ENCODE peak calls at places on chromosomes 6 and 20, in five cellular contexts. H, O, X, A and W are unnamed samples.

GRCh38 chr20:61589055-61589385 is 337.0 kb downstream of the CDH4 start:
- DNase-seq in H (no peak), X (no peak), A (no peak), O (no peak), W (no peak)

GRCh38 chr6:45438849-45439406 is 61.2 kb upstream of the SUPT3H start:
- DNase-seq in H (no peak), A (no peak), X (no peak), O (no peak), W (no peak)

GRCh38 chr6:18260448-18261106 is 3.8 kb downstream of the DEK start:
- DNase-seq in X (no peak), A (no peak), H (no peak), O (peak), W (no peak)

GRCh38 chr6:26103141-26103769 is 16.0 kb downstream of the HFE start:
- DNase-seq in O (no peak), X (no peak), H (no peak), A (no peak), W (no peak)

GRCh38 chr20:33526769-33527168 is 36.9 kb downstream of the CBFA2T2 start:
- DNase-seq in H (no peak), O (no peak), A (no peak), X (no peak), W (no peak)

GRCh38 chr6:86331889-86332288 is 605.4 kb upstream of the HTR1E start:
- DNase-seq in H (no peak), O (no peak), A (no peak), X (no peak), W (no peak)

GRCh38 chr20:24745617-24746350 is 203.3 kb upstream of the CST7 start:
- DNase-seq in A (no peak), H (peak), X (no peak), O (no peak), W (no peak)

GRCh38 chr20:52845044-52845443 is 127.1 kb upstream of the TSHZ2 start:
- DNase-seq in X (no peak), O (no peak), A (no peak), H (no peak), W (no peak)

GRCh38 chr6:43817192-43817591 is 47.2 kb downstream of the VEGFA start:
- DNase-seq in H (no peak), O (no peak), X (no peak), A (peak), W (no peak)

GRCh38 chr20:41746635-41747034 is 128.5 kb upstream of the CHD6 start:
- DNase-seq in H (peak), A (no peak), X (no peak), O (no peak), W (no peak)

GRCh38 chr6:98498891-98499290 is 335.5 kb upstream of the POU3F2 start:
- DNase-seq in X (no peak), H (no peak), O (no peak), A (no peak), W (no peak)

GRCh38 chr6:137795510-137795909 is 71.5 kb upstream of the TNFAIP3 start:
- DNase-seq in H (no peak), O (no peak), X (no peak), A (no peak), W (no peak)

GRCh38 chr6:42745083-42745637 is 743 bp downstream of the TBCC start:
- DNase-seq in O (peak), A (peak), H (no peak), X (no peak), W (peak)

GRCh38 chr6:34585512-34586045 is 29.4 kb upstream of the SPDEF start:
- DNase-seq in X (no peak), O (no peak), A (peak), H (no peak), W (no peak)

GRCh38 chr6:138104618-138105213 is 2.5 kb downstream of the PERP start:
- DNase-seq in A (no peak), O (no peak), X (no peak), H (no peak), W (no peak)

GRCh38 chr20:11549172-11550117 is 368.2 kb upstream of the BTBD3 start:
- DNase-seq in A (no peak), X (no peak), O (no peak), H (no peak), W (no peak)

GRCh38 chr6:73079978-73080377 is 145.3 kb downstream of the KHDC1L start:
- DNase-seq in H (no peak), X (no peak), A (no peak), O (no peak), W (no peak)

GRCh38 chr6:165636415-165637048 is 26.5 kb downstream of the PDE10A start:
- DNase-seq in H (no peak), A (no peak), X (no peak), O (no peak), W (no peak)

GRCh38 chr6:82761674-82762345 is 303.8 kb downstream of the UBE3D start:
- DNase-seq in O (no peak), H (no peak), A (no peak), X (no peak), W (no peak)

GRCh38 chr6:26660096-26660425 is 515 bp upstream of the ZNF322 start:
- DNase-seq in A (no peak), O (no peak), H (no peak), X (no peak), W (no peak)

GRCh38 chr6:119552016-119552415 is 202.5 kb upstream of the MAN1A1 start:
- DNase-seq in A (no peak), H (no peak), O (no peak), X (no peak), W (no peak)

GRCh38 chr6:157332813-157333212 is 9.5 kb upstream of the TMEM242 start:
- DNase-seq in X (no peak), A (no peak), O (no peak), H (no peak), W (peak)

GRCh38 chr6:48809700-48810099 is 653.4 kb downstream of the MMUT start:
- DNase-seq in O (no peak), X (no peak), A (peak), H (no peak), W (no peak)

GRCh38 chr6:27650620-27651370 is 177.9 kb upstream of the ZNF184 start:
- DNase-seq in H (peak), X (peak), A (no peak), O (no peak), W (no peak)

GRCh38 chr6:143774347-143774746 is 68.8 kb upstream of the LTV1 start:
- DNase-seq in X (no peak), A (no peak), H (no peak), O (no peak), W (no peak)

GRCh38 chr6:169583867-169584541 is 117.8 kb downstream of the WDR27 start:
- DNase-seq in O (no peak), H (no peak), A (no peak), X (no peak), W (no peak)

GRCh38 chr6:132797975-132798819 is at the start of gene SLC18B1:
- DNase-seq in A (peak), H (no peak), X (peak), O (peak), W (peak)

GRCh38 chr20:40493071-40493470 is 196.0 kb downstream of the MAFB start:
- DNase-seq in O (peak), H (no peak), X (no peak), A (peak), W (no peak)

GRCh38 chr6:135540207-135540877 is 42.8 kb upstream of the AHI1 start:
- DNase-seq in O (no peak), A (no peak), X (no peak), H (no peak), W (no peak)

GRCh38 chr6:111269401-111269970 is 182.2 kb downstream of the SLC16A10 start:
- DNase-seq in H (no peak), X (no peak), A (no peak), O (no peak), W (no peak)

GRCh38 chr6:80182291-80182690 is 75.8 kb downstream of the BCKDHB start:
- DNase-seq in X (no peak), O (no peak), H (no peak), A (no peak), W (no peak)

GRCh38 chr20:8749986-8750385 is 318.9 kb upstream of the PLCB4 start:
- DNase-seq in H (no peak), O (no peak), X (no peak), A (no peak), W (no peak)

GRCh38 chr6:41682497-41682961 is 44.3 kb downstream of the MDFI start:
- DNase-seq in A (no peak), H (no peak), X (no peak), O (no peak), W (peak)

GRCh38 chr6:84979541-84979940 is 215.1 kb upstream of the TBX18 start:
- DNase-seq in X (no peak), A (no peak), H (no peak), O (no peak), W (no peak)

GRCh38 chr6:52697903-52698302 is 27.0 kb downstream of the TMEM14A start:
- DNase-seq in X (no peak), H (no peak), A (no peak), O (no peak), W (no peak)

GRCh38 chr20:21840991-21841390 is 135.5 kb downstream of the PAX1 start:
- DNase-seq in O (no peak), H (no peak), A (no peak), X (no peak), W (no peak)

GRCh38 chr6:4210619-4211419 is 75.4 kb upstream of the ECI2 start:
- DNase-seq in A (peak), H (no peak), O (peak), X (peak), W (no peak)

GRCh38 chr20:4151991-4152695 is 136.8 kb upstream of the RNF24 start:
- DNase-seq in X (no peak), H (no peak), A (no peak), O (peak), W (peak)

GRCh38 chr6:51844391-51844735 is 243.1 kb downstream of the PKHD1 start:
- DNase-seq in X (no peak), O (no peak), H (no peak), A (no peak), W (no peak)

DNA sequence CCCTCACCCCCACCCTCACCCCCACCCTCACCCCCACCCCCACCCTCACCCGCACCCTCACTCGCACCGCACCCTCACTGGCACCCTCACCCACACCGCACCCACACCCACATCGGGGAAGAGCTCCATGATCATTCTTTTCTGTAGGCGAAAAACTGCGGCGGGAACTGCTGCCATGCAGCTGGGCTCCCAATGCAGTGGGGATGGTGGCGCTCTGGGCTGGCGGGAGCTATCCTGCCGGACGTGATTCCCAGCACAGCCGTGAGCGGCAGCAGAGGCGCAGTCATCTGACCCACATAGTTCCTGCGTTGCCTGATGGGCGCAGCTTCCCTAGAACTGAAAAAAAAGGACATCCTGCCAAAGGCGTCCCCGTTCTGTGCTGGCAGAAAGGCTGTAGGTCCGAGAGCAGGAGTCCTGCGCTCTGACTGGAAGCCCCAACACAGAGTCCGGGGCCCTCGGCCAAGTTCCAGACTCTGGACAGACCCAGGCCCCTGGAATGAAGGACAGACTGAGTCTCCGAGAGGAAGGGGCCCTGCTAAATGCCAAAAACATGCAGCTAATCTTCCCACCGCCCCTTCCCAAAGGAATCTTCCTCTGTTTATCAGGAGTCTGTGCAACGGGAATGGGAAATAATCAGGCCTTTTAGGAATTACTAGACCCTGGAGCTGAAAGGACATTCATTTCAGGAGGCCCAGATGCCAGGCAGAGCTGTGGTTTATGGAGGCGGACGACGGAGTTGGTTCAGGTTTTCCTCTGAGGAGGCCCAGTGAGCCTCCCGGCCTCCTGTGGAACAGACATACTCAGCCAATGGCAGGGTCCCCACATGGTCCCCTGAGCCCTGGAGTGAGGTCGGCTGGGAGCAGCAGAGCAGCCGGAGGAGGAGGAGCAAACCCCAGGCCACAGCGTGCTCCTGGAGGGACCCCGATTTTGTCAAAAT is 14.1 kb upstream of the TCFL5 start:
- DNase-seq in X (peak), O (peak), H (peak), A (peak), W (peak)
- TF ChIP-seq CTCF in X (peak), O (peak), H (peak), A (peak), W (no peak)

DNA sequence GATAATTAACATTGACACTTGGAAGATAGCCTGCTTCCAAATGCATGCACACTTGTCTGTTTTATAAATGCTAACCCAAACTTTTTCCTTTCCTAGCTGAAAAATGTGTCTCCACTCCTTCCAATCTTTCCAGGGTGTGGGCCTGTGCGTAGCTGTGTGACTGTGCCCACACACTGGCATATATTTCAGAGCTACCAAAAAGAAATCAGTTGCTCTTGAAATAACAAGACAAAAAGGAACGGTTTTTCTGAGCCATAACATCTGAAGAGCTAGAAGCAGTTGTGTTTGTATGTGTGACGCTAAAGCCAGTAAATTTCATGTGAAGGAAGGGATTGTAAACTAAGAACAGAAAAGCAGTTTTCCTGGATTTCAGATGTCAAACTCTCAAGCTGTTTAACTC is 90.6 kb downstream of the FOXO3 start:
- DNase-seq in O (no peak), H (no peak), X (no peak), A (no peak), W (no peak)
- TF ChIP-seq CTCF in O (no peak), H (no peak), X (no peak), A (no peak), W (no peak)

GRCh38 chr6:10425973-10426780 is 11.3 kb upstream of the TFAP2A start:
- DNase-seq in X (no peak), A (no peak), O (peak), H (peak), W (no peak)

GRCh38 chr6:10422282-10423034 is 7.6 kb upstream of the TFAP2A start:
- DNase-seq in H (no peak), A (no peak), X (no peak), O (no peak), W (no peak)

GRCh38 chr6:10421508-10422281 is 6.8 kb upstream of the TFAP2A start:
- DNase-seq in O (no peak), A (no peak), X (no peak), H (no peak), W (no peak)

GRCh38 chr6:10425177-10425972 is 10.5 kb upstream of the TFAP2A start:
- DNase-seq in O (no peak), X (no peak), A (no peak), H (no peak), W (no peak)

GRCh38 chr6:10424005-10424404 is 9.1 kb upstream of the TFAP2A start:
- DNase-seq in O (no peak), H (no peak), A (no peak), X (no peak), W (no peak)
- TF ChIP-seq CTCF in O (no peak), H (no peak), A (no peak), X (peak), W (no peak)

GRCh38 chr20:48042628-48043027 is 257.3 kb upstream of the SULF2 start:
- DNase-seq in H (no peak), X (no peak), A (no peak), O (no peak), W (no peak)

GRCh38 chr20:48039514-48039913 is 254.2 kb upstream of the SULF2 start:
- DNase-seq in O (no peak), X (no peak), H (no peak), A (no peak), W (no peak)

GRCh38 chr20:48040491-48040890 is 255.2 kb upstream of the SULF2 start:
- DNase-seq in A (no peak), X (no peak), O (no peak), H (no peak), W (no peak)

GRCh38 chr20:48040051-48040450 is 254.8 kb upstream of the SULF2 start:
- DNase-seq in X (no peak), H (no peak), A (no peak), O (no peak), W (no peak)

GRCh38 chr20:48041078-48041780 is 255.9 kb upstream of the SULF2 start:
- DNase-seq in A (no peak), H (no peak), X (no peak), O (no peak), W (no peak)
- TF ChIP-seq CTCF in A (no peak), H (no peak), X (no peak), O (no peak), W (no peak)

GRCh38 chr6:28785962-28786679 is 137.7 kb downstream of the TRIM27 start:
- DNase-seq in O (no peak), A (no peak), X (no peak), H (no peak), W (no peak)

GRCh38 chr6:28789553-28790083 is 134.2 kb downstream of the TRIM27 start:
- DNase-seq in A (no peak), X (no peak), H (no peak), O (no peak), W (no peak)

GRCh38 chr6:28794175-28795002 is 129.4 kb downstream of the TRIM27 start:
- DNase-seq in A (no peak), H (no peak), X (no peak), O (no peak), W (no peak)

GRCh38 chr6:28791002-28791383 is 132.8 kb downstream of the TRIM27 start:
- DNase-seq in O (no peak), X (no peak), A (no peak), H (no peak), W (no peak)
- TF ChIP-seq CTCF in O (no peak), X (no peak), A (no peak), H (no peak), W (no peak)